ENCODE peak calls at places on chromosomes 6 and 20, in ten cellular contexts. One of them, this sample, is unnamed.

GRCh38 chr6:53326372-53327016 is 22.3 kb downstream of the ELOVL5 start:
- DNase-seq in spleen: no peak
- DNase-seq in Peyer's patch: no peak
- DNase-seq in stomach: no peak
- DNase-seq in adrenal gland: peak
- DNase-seq in right lobe of liver: peak
- DNase-seq in A549: peak
- DNase-seq in esophagus squamous epithelium: no peak
- DNase-seq in tibial nerve: no peak
- DNase-seq in HCT116: peak
- DNase-seq in this sample: peak

GRCh38 chr20:37990571-37991151 is 42.6 kb downstream of the TTI1 start:
- DNase-seq in spleen: peak
- DNase-seq in Peyer's patch: peak
- DNase-seq in stomach: peak
- DNase-seq in adrenal gland: peak
- DNase-seq in right lobe of liver: peak
- DNase-seq in A549: peak
- DNase-seq in esophagus squamous epithelium: peak
- DNase-seq in tibial nerve: no peak
- DNase-seq in HCT116: no peak
- DNase-seq in this sample: peak

GRCh38 chr6:136757150-136757549 is 35.1 kb downstream of the MAP3K5 start:
- DNase-seq in spleen: no peak
- DNase-seq in Peyer's patch: no peak
- DNase-seq in stomach: no peak
- DNase-seq in adrenal gland: no peak
- DNase-seq in right lobe of liver: no peak
- DNase-seq in A549: no peak
- DNase-seq in esophagus squamous epithelium: no peak
- DNase-seq in tibial nerve: no peak
- DNase-seq in HCT116: no peak
- DNase-seq in this sample: no peak

GRCh38 chr6:157556671-157557430 is 175.9 kb downstream of the ZDHHC14 start:
- DNase-seq in spleen: peak
- DNase-seq in Peyer's patch: peak
- DNase-seq in stomach: peak
- DNase-seq in adrenal gland: no peak
- DNase-seq in right lobe of liver: peak
- DNase-seq in A549: no peak
- DNase-seq in esophagus squamous epithelium: no peak
- DNase-seq in tibial nerve: no peak
- DNase-seq in HCT116: no peak
- DNase-seq in this sample: peak

GRCh38 chr6:47264775-47265184 is 44.9 kb downstream of the TNFRSF21 start:
- DNase-seq in spleen: no peak
- DNase-seq in Peyer's patch: no peak
- DNase-seq in stomach: no peak
- DNase-seq in adrenal gland: no peak
- DNase-seq in right lobe of liver: no peak
- DNase-seq in A549: no peak
- DNase-seq in esophagus squamous epithelium: no peak
- DNase-seq in tibial nerve: no peak
- DNase-seq in HCT116: no peak
- DNase-seq in this sample: no peak

GRCh38 chr6:155100087-155100486 is 105.0 kb downstream of the TIAM2 start:
- DNase-seq in spleen: no peak
- DNase-seq in Peyer's patch: no peak
- DNase-seq in stomach: peak
- DNase-seq in adrenal gland: peak
- DNase-seq in right lobe of liver: no peak
- DNase-seq in A549: no peak
- DNase-seq in esophagus squamous epithelium: no peak
- DNase-seq in tibial nerve: no peak
- DNase-seq in HCT116: no peak
- DNase-seq in this sample: no peak

GRCh38 chr20:63165538-63166422 is 50.2 kb downstream of the YTHDF1 start:
- DNase-seq in spleen: no peak
- DNase-seq in Peyer's patch: no peak
- DNase-seq in stomach: no peak
- DNase-seq in adrenal gland: no peak
- DNase-seq in right lobe of liver: no peak
- DNase-seq in A549: no peak
- DNase-seq in esophagus squamous epithelium: no peak
- DNase-seq in tibial nerve: no peak
- DNase-seq in HCT116: no peak
- DNase-seq in this sample: no peak

GRCh38 chr6:136563386-136564152 is 13.3 kb upstream of the MAP7 start:
- DNase-seq in spleen: no peak
- DNase-seq in Peyer's patch: no peak
- DNase-seq in stomach: no peak
- DNase-seq in adrenal gland: no peak
- DNase-seq in right lobe of liver: no peak
- DNase-seq in A549: no peak
- DNase-seq in esophagus squamous epithelium: no peak
- DNase-seq in tibial nerve: no peak
- DNase-seq in HCT116: no peak
- DNase-seq in this sample: no peak

GRCh38 chr6:67886840-67887292 is 748.2 kb upstream of the ADGRB3 start:
- DNase-seq in spleen: no peak
- DNase-seq in Peyer's patch: no peak
- DNase-seq in stomach: no peak
- DNase-seq in adrenal gland: no peak
- DNase-seq in right lobe of liver: no peak
- DNase-seq in A549: no peak
- DNase-seq in esophagus squamous epithelium: no peak
- DNase-seq in tibial nerve: no peak
- DNase-seq in HCT116: no peak
- DNase-seq in this sample: no peak

GRCh38 chr6:137834508-137834907 is 32.6 kb upstream of the TNFAIP3 start:
- DNase-seq in spleen: no peak
- DNase-seq in Peyer's patch: no peak
- DNase-seq in stomach: no peak
- DNase-seq in adrenal gland: no peak
- DNase-seq in right lobe of liver: no peak
- DNase-seq in A549: no peak
- DNase-seq in esophagus squamous epithelium: no peak
- DNase-seq in tibial nerve: no peak
- DNase-seq in HCT116: no peak
- DNase-seq in this sample: no peak

GRCh38 chr6:123016431-123017110 is 20.5 kb downstream of the CLVS2 start:
- DNase-seq in spleen: no peak
- DNase-seq in Peyer's patch: no peak
- DNase-seq in stomach: no peak
- DNase-seq in adrenal gland: no peak
- DNase-seq in right lobe of liver: no peak
- DNase-seq in A549: no peak
- DNase-seq in esophagus squamous epithelium: no peak
- DNase-seq in tibial nerve: no peak
- DNase-seq in HCT116: no peak
- DNase-seq in this sample: no peak

GRCh38 chr6:120077489-120077888 is 727.9 kb upstream of the MAN1A1 start:
- DNase-seq in spleen: no peak
- DNase-seq in Peyer's patch: no peak
- DNase-seq in stomach: no peak
- DNase-seq in adrenal gland: no peak
- DNase-seq in right lobe of liver: no peak
- DNase-seq in A549: no peak
- DNase-seq in esophagus squamous epithelium: no peak
- DNase-seq in tibial nerve: no peak
- DNase-seq in HCT116: peak
- DNase-seq in this sample: no peak

DNA sequence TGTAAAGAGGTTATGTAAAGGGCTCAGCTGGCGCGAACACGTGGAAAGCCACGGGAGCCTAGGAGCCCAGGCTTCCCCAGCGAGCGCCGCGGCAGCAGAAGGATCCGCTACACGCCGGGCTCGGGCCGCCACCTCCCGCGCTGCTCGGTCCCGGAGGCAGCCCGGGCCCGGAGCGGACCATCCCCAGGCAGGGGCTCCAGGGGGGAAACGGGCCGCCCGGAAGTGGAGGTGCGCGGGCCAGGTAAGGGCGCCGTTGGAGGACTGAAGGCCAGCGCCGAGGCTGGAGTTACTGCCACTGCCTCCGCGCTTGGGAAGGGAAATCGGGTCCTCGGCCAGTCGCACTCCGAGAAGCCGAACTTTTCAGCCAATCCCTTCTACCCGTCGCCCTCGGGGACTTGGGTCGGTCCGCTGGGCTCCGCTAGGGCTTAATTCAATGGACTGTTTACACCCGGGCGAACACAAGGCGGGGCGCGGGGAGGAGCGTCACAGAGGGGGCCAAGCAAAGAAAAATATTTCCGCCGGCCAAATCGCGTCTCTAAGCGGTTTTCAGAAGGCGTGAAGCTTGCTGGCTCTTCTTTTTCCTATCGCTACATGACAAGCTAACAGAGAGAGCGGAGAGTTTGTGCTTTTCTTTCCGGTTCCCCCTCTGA is 433 bp downstream of the STK35 start:
- DNase-seq in spleen: peak
- DNase-seq in Peyer's patch: peak
- DNase-seq in stomach: peak
- DNase-seq in adrenal gland: peak
- DNase-seq in right lobe of liver: peak
- DNase-seq in A549: peak
- DNase-seq in esophagus squamous epithelium: peak
- DNase-seq in tibial nerve: peak
- DNase-seq in HCT116: peak
- DNase-seq in this sample: peak
- TF ChIP-seq POLR2A in spleen: no peak
- TF ChIP-seq POLR2A in Peyer's patch: peak
- TF ChIP-seq POLR2A in stomach: no peak
- TF ChIP-seq POLR2A in adrenal gland: peak
- TF ChIP-seq POLR2A in right lobe of liver: peak
- TF ChIP-seq POLR2A in A549: peak
- TF ChIP-seq POLR2A in esophagus squamous epithelium: peak
- TF ChIP-seq POLR2A in tibial nerve: peak
- TF ChIP-seq POLR2A in HCT116: peak
- TF ChIP-seq POLR2A in this sample: no peak

DNA sequence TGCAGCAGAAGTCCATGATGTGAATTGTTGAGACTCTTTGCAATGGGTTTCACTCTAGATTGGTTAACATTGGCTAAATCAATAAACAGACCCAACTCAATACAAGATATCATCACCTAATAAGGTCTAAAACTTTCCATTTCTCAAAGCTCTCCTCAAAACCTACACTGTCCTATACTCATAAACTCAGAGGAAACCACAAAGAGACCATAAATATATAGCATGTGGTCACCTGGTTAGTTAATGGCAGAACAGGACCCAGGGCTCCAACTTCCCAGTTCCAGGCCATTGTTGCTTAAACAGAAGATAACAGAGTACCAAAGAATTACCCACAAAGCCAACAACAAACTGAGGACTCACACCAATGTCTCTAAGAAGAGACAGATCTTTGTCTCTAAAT is 12.0 kb downstream of the RTN4IP1 start:
- DNase-seq in spleen: no peak
- DNase-seq in Peyer's patch: no peak
- DNase-seq in stomach: no peak
- DNase-seq in adrenal gland: no peak
- DNase-seq in right lobe of liver: no peak
- DNase-seq in A549: no peak
- DNase-seq in esophagus squamous epithelium: no peak
- DNase-seq in tibial nerve: no peak
- DNase-seq in HCT116: no peak
- DNase-seq in this sample: no peak
- H3K4me3 ChIP-seq in spleen: no peak
- H3K4me3 ChIP-seq in Peyer's patch: no peak
- H3K4me3 ChIP-seq in stomach: no peak
- H3K4me3 ChIP-seq in adrenal gland: no peak
- H3K4me3 ChIP-seq in right lobe of liver: no peak
- H3K4me3 ChIP-seq in A549: no peak
- H3K4me3 ChIP-seq in esophagus squamous epithelium: no peak
- H3K4me3 ChIP-seq in tibial nerve: no peak
- H3K4me3 ChIP-seq in HCT116: no peak
- H3K4me3 ChIP-seq in this sample: no peak

DNA sequence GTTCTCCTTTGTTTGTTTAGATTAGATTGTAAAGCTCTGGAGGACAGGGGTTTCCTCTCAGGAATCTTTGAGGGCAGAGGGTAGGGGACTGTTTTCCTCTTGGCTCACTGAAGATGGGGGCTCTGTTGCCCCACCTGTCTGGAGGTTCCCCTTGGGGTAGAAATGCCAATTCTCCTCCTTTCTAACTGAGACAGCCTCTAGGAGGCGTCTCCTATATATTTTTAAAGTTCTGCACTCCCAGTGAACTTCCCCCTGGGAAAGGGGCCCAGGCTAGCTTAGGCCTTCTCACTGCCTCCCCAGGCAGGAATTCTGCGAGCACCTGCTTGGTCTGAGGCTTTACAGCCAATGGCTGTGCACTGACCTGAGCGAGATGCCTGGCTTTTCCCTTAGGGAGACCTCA is 24.8 kb upstream of the SRF start:
- DNase-seq in spleen: no peak
- DNase-seq in Peyer's patch: no peak
- DNase-seq in stomach: no peak
- DNase-seq in adrenal gland: no peak
- DNase-seq in right lobe of liver: no peak
- DNase-seq in A549: no peak
- DNase-seq in esophagus squamous epithelium: no peak
- DNase-seq in tibial nerve: no peak
- DNase-seq in HCT116: no peak
- DNase-seq in this sample: no peak
- H3K27ac ChIP-seq in spleen: no peak
- H3K27ac ChIP-seq in Peyer's patch: no peak
- H3K27ac ChIP-seq in stomach: no peak
- H3K27ac ChIP-seq in adrenal gland: no peak
- H3K27ac ChIP-seq in right lobe of liver: no peak
- H3K27ac ChIP-seq in A549: no peak
- H3K27ac ChIP-seq in esophagus squamous epithelium: no peak
- H3K27ac ChIP-seq in tibial nerve: no peak
- H3K27ac ChIP-seq in HCT116: no peak
- H3K27ac ChIP-seq in this sample: no peak

DNA sequence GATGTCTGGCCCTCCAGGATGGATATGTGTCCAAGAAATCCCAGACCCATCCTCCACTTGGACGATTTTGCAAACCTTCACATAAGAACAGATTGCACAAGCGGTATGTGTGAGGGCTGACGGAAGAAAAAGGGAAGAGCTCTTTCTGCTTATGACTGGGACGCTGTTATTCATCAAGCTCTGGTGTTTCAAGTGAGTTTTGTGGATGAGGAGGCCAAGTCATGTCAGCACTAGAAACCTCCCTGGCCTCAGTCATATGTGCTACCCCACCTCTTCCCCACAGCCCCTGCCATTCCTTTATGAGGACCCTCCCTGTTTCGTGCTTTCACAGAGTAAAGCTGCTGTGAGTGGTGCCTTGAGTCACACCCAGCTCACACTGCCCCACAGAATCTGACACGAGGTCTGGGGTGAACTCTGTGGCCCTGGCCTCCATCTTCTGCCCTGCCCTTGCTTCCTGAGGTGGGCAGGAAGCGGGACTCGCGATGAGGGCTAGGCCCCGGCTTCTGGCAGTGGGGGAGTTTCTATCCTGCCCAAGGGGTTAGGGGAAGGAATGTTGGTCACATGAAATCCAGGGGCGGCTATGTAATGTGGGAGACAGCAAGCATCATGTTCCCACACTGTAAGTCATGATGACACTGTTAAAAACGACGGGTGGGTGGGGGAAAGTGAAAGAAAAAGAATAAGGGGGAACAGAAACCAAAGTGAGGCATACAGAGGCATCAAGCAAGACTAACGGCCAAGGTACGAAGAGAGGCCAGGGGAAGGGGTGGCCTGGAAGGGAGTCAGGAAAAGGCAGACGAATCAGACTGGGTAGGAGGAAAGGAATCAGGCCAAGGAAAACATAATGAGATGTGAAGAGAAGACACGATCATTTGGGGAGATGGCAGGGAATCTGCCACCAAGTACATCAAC is 78.1 kb downstream of the PRDM1 start:
- DNase-seq in spleen: peak
- DNase-seq in Peyer's patch: peak
- DNase-seq in stomach: no peak
- DNase-seq in adrenal gland: peak
- DNase-seq in right lobe of liver: no peak
- DNase-seq in A549: no peak
- DNase-seq in esophagus squamous epithelium: no peak
- DNase-seq in tibial nerve: no peak
- DNase-seq in HCT116: no peak
- DNase-seq in this sample: peak
- TF ChIP-seq POLR2A in spleen: no peak
- TF ChIP-seq POLR2A in Peyer's patch: no peak
- TF ChIP-seq POLR2A in stomach: no peak
- TF ChIP-seq POLR2A in adrenal gland: no peak
- TF ChIP-seq POLR2A in right lobe of liver: no peak
- TF ChIP-seq POLR2A in A549: no peak
- TF ChIP-seq POLR2A in esophagus squamous epithelium: no peak
- TF ChIP-seq POLR2A in tibial nerve: no peak
- TF ChIP-seq POLR2A in HCT116: no peak
- TF ChIP-seq POLR2A in this sample: no peak